ENCODE peak calls at places on chromosomes 3 and 15, in ten cellular contexts. F is A549, Q is heart left ventricle, A is HCT116, B is adrenal gland, R is esophagus squamous epithelium, I is testis, X is right lobe of liver, M is stomach, V is transverse colon. O is an unnamed sample.

GRCh38 chr3:32256206-32256605 is 17.7 kb downstream of the CMTM8 start:
- DNase-seq in F (no peak), Q (no peak), B (no peak), A (no peak), M (no peak), R (no peak), X (no peak), I (no peak), V (no peak), O (no peak)

GRCh38 chr3:52531636-52532516 is 1.8 kb downstream of the NT5DC2 start:
- DNase-seq in A (no peak), B (peak), F (no peak), I (no peak), V (no peak), M (peak), X (peak), R (no peak), Q (no peak), O (no peak)

GRCh38 chr15:25847066-25847465 is 16.1 kb downstream of the ATP10A start:
- DNase-seq in I (no peak), A (no peak), Q (no peak), V (no peak), F (no peak), B (no peak), R (no peak), X (no peak), M (no peak), O (no peak)

GRCh38 chr3:186680869-186681268 is 15.1 kb downstream of the HRG start:
- DNase-seq in A (no peak), R (no peak), X (no peak), I (no peak), Q (no peak), M (no peak), B (no peak), F (no peak), V (no peak), O (no peak)

GRCh38 chr15:68052431-68052830 is 1.7 kb upstream of the PIAS1 start:
- DNase-seq in X (no peak), Q (no peak), V (no peak), I (no peak), B (no peak), F (no peak), M (no peak), R (no peak), A (no peak), O (no peak)

GRCh38 chr15:43922021-43922420 is 95.2 kb downstream of the WDR76 start:
- DNase-seq in R (no peak), I (no peak), Q (no peak), X (no peak), M (no peak), F (no peak), V (no peak), A (no peak), B (no peak), O (no peak)

GRCh38 chr3:126522363-126522788 is 1.6 kb upstream of the CHST13 start:
- DNase-seq in R (no peak), I (peak), Q (peak), M (peak), F (peak), A (peak), X (peak), V (peak), B (peak), O (peak)

GRCh38 chr3:183508818-183509217 is 46.7 kb downstream of the KLHL6 start:
- DNase-seq in F (no peak), I (no peak), Q (no peak), M (no peak), V (no peak), X (no peak), A (no peak), R (no peak), B (no peak), O (no peak)

GRCh38 chr15:48332642-48333034 is 1.4 kb downstream of the DUT start:
- DNase-seq in Q (no peak), F (no peak), X (no peak), I (no peak), B (no peak), V (no peak), R (no peak), M (no peak), A (no peak), O (no peak)

GRCh38 chr15:26620528-26620927 is 152.3 kb downstream of the GABRB3 start:
- DNase-seq in A (no peak), V (no peak), M (no peak), B (no peak), Q (no peak), R (no peak), I (no peak), X (no peak), F (no peak), O (no peak)

GRCh38 chr15:83305696-83306291 is 21.3 kb upstream of the BNC1 start:
- DNase-seq in M (no peak), A (no peak), V (no peak), R (no peak), Q (no peak), I (no peak), F (no peak), X (no peak), B (no peak), O (peak)

GRCh38 chr15:92653366-92653765 is 2.2 kb downstream of the FAM174B start:
- DNase-seq in M (no peak), A (no peak), V (no peak), Q (no peak), I (no peak), F (no peak), X (peak), R (no peak), B (no peak), O (no peak)

GRCh38 chr15:80367661-80368060 is 36.5 kb upstream of the ARNT2 start:
- DNase-seq in Q (no peak), B (no peak), F (no peak), I (no peak), R (no peak), V (no peak), M (no peak), X (no peak), A (no peak), O (no peak)

GRCh38 chr3:129424185-129424841 is 4.1 kb downstream of the EFCAB12 start:
- DNase-seq in A (no peak), B (no peak), R (no peak), V (peak), X (no peak), I (no peak), M (peak), F (peak), Q (no peak), O (peak)

GRCh38 chr3:194125474-194125873 is 10.5 kb upstream of the HES1 start:
- DNase-seq in Q (no peak), A (no peak), I (no peak), F (no peak), B (no peak), X (no peak), V (no peak), R (no peak), M (no peak), O (no peak)

GRCh38 chr3:189714991-189715961 is 84.1 kb downstream of the TP63 start:
- DNase-seq in B (no peak), V (no peak), A (no peak), R (no peak), X (no peak), I (no peak), Q (no peak), M (no peak), F (no peak), O (no peak)

GRCh38 chr15:99090938-99091337 is 13.9 kb upstream of the SYNM start:
- DNase-seq in Q (no peak), A (no peak), V (no peak), B (no peak), I (no peak), F (no peak), M (no peak), X (no peak), R (no peak), O (no peak)

GRCh38 chr15:39720721-39721611 is 61.7 kb downstream of the FSIP1 start:
- DNase-seq in F (no peak), X (no peak), Q (no peak), B (no peak), R (no peak), M (no peak), V (no peak), I (no peak), A (no peak), O (no peak)

GRCh38 chr3:124078978-124079911 is 87.3 kb upstream of the ROPN1 start:
- DNase-seq in A (peak), V (no peak), X (no peak), B (peak), M (no peak), F (peak), Q (no peak), I (peak), R (no peak), O (peak)

GRCh38 chr15:101148881-101149664 is 102.8 kb downstream of the CHSY1 start:
- DNase-seq in F (no peak), X (no peak), B (no peak), V (no peak), A (no peak), R (no peak), M (no peak), I (no peak), Q (no peak), O (no peak)

GRCh38 chr15:37586976-37587375 is 347.5 kb upstream of the TMCO5A start:
- DNase-seq in I (no peak), R (no peak), V (no peak), Q (no peak), B (no peak), F (no peak), X (no peak), A (no peak), M (no peak), O (no peak)

GRCh38 chr3:54822206-54822605 is 105.7 kb downstream of the LRTM1 start:
- DNase-seq in A (no peak), X (no peak), F (no peak), V (peak), B (peak), M (no peak), Q (peak), R (no peak), I (peak), O (peak)

GRCh38 chr3:196712514-196713413 is 587 bp downstream of the PIGX start:
- DNase-seq in X (peak), R (no peak), B (peak), V (peak), A (no peak), I (peak), F (peak), M (peak), Q (peak), O (peak)

GRCh38 chr15:50127255-50127777 is 8.3 kb upstream of the ATP8B4 start:
- DNase-seq in B (no peak), R (no peak), Q (no peak), A (no peak), I (no peak), V (no peak), M (no peak), F (no peak), X (no peak), O (no peak)

GRCh38 chr3:182309120-182309519 is 484.2 kb upstream of the ATP11B start:
- DNase-seq in M (no peak), A (no peak), R (no peak), V (no peak), I (no peak), X (no peak), F (no peak), Q (no peak), B (no peak), O (no peak)

GRCh38 chr3:42936157-42936981 is 30.4 kb downstream of the ZNF662 start:
- DNase-seq in Q (peak), F (no peak), R (no peak), M (peak), B (peak), V (peak), I (peak), A (no peak), X (no peak), O (peak)

GRCh38 chr15:97522362-97522761 is 438.1 kb upstream of the ARRDC4 start:
- DNase-seq in Q (peak), V (no peak), A (no peak), R (no peak), X (no peak), M (no peak), I (no peak), B (no peak), F (no peak), O (no peak)

GRCh38 chr15:33074942-33075341 is 119.6 kb downstream of the FMN1 start:
- DNase-seq in A (no peak), V (peak), I (no peak), F (no peak), Q (no peak), X (no peak), R (no peak), B (no peak), M (no peak), O (no peak)

GRCh38 chr15:53862371-53862770 is 102.9 kb upstream of the WDR72 start:
- DNase-seq in F (no peak), V (no peak), A (no peak), I (no peak), R (no peak), X (no peak), B (no peak), M (no peak), Q (no peak), O (no peak)

GRCh38 chr3:71127463-71128243 is 455.9 kb downstream of the FOXP1 start:
- DNase-seq in I (peak), F (no peak), V (no peak), M (no peak), R (no peak), B (no peak), X (no peak), Q (no peak), A (no peak), O (no peak)

GRCh38 chr15:33872761-33873106 is 95.6 kb upstream of the CHRM5 start:
- DNase-seq in V (no peak), I (no peak), M (no peak), R (no peak), F (no peak), X (no peak), A (no peak), Q (no peak), B (no peak), O (no peak)

GRCh38 chr3:184474907-184475306 is 86.7 kb upstream of the EPHB3 start:
- DNase-seq in I (no peak), A (no peak), B (no peak), Q (no peak), F (no peak), R (no peak), M (no peak), V (no peak), X (no peak), O (no peak)

GRCh38 chr3:189204467-189204866 is 32.7 kb downstream of the TPRG1 start:
- DNase-seq in M (no peak), B (no peak), X (no peak), V (no peak), R (no peak), Q (no peak), F (no peak), A (no peak), I (no peak), O (no peak)

GRCh38 chr3:183264249-183264648 is 11.2 kb downstream of the B3GNT5 start:
- DNase-seq in Q (no peak), X (no peak), F (no peak), M (no peak), V (no peak), I (no peak), A (no peak), R (no peak), B (no peak), O (no peak)

GRCh38 chr3:121895121-121895520 is 920 bp downstream of the SLC15A2 start:
- DNase-seq in M (no peak), I (no peak), Q (no peak), B (no peak), V (no peak), X (peak), F (no peak), A (no peak), R (no peak), O (peak)

GRCh38 chr3:140377644-140378043 is 300.2 kb upstream of the TRIM42 start:
- DNase-seq in V (no peak), M (no peak), I (no peak), B (no peak), A (no peak), F (no peak), X (no peak), Q (no peak), R (no peak), O (no peak)

GRCh38 chr3:20186600-20187004 is 596 bp upstream of the SGO1 start:
- DNase-seq in B (no peak), Q (no peak), F (peak), A (no peak), M (no peak), R (no peak), I (no peak), V (no peak), X (no peak), O (no peak)

DNA sequence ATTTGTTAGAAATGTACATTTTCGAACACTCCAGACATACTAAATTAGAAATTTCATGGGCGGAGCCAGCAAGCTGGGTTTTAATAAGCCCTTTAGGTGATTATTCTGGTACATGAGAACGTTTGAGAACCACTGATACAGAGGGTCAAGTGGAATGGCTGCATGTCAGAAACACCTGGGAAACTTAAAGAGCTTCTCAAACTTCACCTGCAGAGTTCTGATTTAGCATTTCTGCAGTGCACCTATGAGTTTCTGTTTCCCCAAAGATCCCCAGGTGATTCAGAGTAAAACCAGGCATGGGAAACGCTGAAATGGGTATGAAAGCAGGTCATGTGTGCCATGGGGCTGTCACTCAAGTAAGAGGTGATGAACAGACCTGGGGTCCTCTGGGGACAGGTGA is 68.1 kb downstream of the TMEM266 start:
- DNase-seq in I (no peak), X (no peak), R (no peak), Q (no peak), F (no peak), A (no peak), M (no peak), B (no peak), V (no peak), O (peak)
- TF ChIP-seq POLR2A in I (no peak), X (no peak), R (no peak), Q (no peak), F (no peak), A (no peak), M (no peak), B (no peak), V (no peak), O (no peak)

GRCh38 chr3:29759443-29760033 is 478.7 kb downstream of the RBMS3 start:
- DNase-seq in I (no peak), M (no peak), R (no peak), Q (peak), V (no peak), X (no peak), F (no peak), A (no peak), B (peak), O (no peak)
- H3K4me3 ChIP-seq in I (no peak), M (no peak), R (peak), Q (peak), V (no peak), X (no peak), F (no peak), A (no peak), B (no peak), O (no peak)

DNA sequence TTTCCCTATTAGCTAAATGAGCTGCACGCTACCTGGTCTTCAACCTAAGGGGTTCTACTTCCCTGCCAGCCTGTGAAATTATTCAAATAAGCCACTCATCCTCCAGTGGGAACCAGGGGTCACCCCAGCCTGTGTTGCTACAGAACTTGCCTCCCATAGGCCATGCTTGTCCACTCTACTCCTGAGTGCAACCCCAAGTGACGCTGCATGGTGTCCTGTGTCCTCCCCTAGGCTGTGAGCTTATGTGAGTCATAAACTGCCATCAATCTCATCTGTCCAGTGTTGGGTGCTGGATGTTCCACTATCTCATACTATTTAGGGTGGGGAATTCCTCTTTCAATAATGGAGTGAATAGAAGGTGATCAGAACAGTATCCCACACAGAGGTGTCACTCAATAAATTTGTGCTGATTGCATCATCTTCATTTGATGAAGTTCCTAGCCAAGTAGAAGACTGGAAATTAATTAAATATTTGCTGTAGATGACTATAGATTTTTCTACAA is 49.8 kb upstream of the SSR3 start:
- DNase-seq in B (no peak), X (no peak), V (no peak), F (no peak), I (no peak), M (no peak), R (no peak), Q (no peak), A (no peak), O (no peak)
- TF ChIP-seq POLR2A in B (no peak), X (no peak), V (no peak), F (no peak), I (no peak), M (no peak), R (no peak), Q (no peak), A (no peak), O (no peak)

DNA sequence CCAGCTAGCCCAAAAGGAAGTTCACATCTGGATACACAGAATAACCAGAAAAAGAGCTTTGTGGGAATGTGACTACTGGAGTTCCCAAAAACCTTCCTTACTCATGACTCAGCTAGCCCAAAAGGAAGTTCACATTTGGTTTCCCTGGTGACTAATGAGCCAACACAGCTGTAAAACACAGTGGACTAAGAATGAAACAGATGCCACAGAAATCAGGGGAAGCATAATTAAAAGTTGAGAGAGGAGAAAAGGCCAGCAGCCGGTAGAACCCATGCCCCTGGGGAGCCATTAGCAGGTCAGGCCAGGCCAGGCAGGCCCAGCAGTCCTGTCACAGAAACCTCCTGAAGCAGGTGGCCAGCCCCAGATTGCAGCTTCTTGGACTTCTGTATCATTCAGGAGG is 130.3 kb downstream of the GHSR start:
- DNase-seq in X (no peak), V (peak), B (peak), Q (peak), I (peak), R (no peak), M (no peak), F (peak), A (peak), O (peak)
- H3K4me3 ChIP-seq in X (no peak), V (no peak), B (no peak), Q (no peak), I (no peak), R (no peak), M (no peak), F (no peak), A (peak), O (no peak)

DNA sequence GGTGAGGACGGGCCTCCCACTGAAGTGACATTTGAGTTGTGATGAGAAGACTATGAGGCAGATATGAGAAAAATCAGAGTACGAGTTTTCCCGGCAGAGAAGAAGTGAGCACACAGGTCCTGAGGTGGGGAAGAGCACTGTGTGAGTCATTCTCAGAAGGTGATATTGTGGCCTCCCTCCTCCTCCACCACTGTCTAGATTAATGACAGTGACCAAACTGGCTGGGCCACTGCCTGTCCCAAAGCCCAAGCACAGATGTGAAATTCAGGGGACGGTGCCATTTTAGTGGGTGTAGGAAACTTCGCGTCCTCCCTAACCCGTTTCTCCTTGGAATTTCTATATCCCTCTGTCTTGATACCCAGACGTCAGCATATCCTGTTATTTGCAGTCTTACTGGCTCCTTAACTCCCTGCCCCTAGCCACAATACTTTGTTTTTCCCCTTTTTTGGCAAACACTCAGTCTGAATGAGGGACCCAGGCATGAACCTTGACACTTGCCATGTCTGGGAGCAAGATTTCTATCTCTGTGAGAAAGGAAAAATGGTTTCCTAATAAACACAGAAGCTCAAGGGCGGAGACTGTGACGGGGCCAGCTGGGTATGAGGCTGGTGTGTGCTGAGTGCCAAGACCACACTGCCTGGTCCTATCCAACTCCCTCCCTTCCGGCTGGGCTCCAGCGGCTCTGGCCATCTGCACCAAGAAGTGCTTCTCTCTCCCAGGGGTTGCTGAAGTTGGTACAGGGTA is 15.2 kb downstream of the PRICKLE2 start:
- DNase-seq in M (peak), X (no peak), A (no peak), V (peak), R (no peak), Q (peak), B (peak), F (no peak), I (peak), O (peak)
- TF ChIP-seq POLR2A in M (no peak), X (no peak), A (no peak), V (no peak), R (no peak), Q (no peak), B (no peak), F (no peak), I (no peak), O (no peak)

GRCh38 chr3:67094769-67095168 is 96.7 kb downstream of the KBTBD8 start:
- DNase-seq in A (no peak), V (no peak), B (no peak), Q (no peak), M (no peak), R (no peak), X (no peak), I (no peak), F (no peak), O (peak)
- H3K4me3 ChIP-seq in A (no peak), V (no peak), B (no peak), Q (no peak), M (no peak), R (no peak), X (no peak), I (no peak), F (no peak), O (no peak)

O was measured in body of pancreas.